ENCODE peak calls at places on chromosome 4, in seven cellular contexts. Z, P, N, T, X, K and R are unnamed samples.

GRCh38 chr4:185143596-185143969 is 517 bp downstream of the SLC25A4 start:
- DNase-seq in Z (peak), P (peak), N (no peak), T (peak), X (no peak), K (peak), R (no peak)

GRCh38 chr4:7813674-7814073 is 126.0 kb downstream of the AFAP1 start:
- DNase-seq in Z (no peak), P (peak), N (no peak), T (peak), X (no peak), K (peak), R (no peak)

GRCh38 chr4:60865238-60865637 is 334.9 kb upstream of the ADGRL3 start:
- DNase-seq in Z (no peak), P (no peak), N (no peak), T (no peak), X (peak), K (no peak), R (peak)

GRCh38 chr4:74583066-74583700 is 138.2 kb downstream of the AREG start:
- DNase-seq in Z (no peak), P (peak), N (no peak), T (peak), X (no peak), K (no peak), R (no peak)

GRCh38 chr4:25449270-25449669 is 72.2 kb downstream of the ANAPC4 start:
- DNase-seq in Z (no peak), P (no peak), N (no peak), T (no peak), X (no peak), K (no peak), R (no peak)

GRCh38 chr4:101033986-101034385 is 313.3 kb downstream of the PPP3CA start:
- DNase-seq in Z (no peak), P (no peak), N (no peak), T (no peak), X (no peak), K (no peak), R (peak)

GRCh38 chr4:156971623-156972369 is at the start of gene PDGFC:
- DNase-seq in Z (no peak), P (peak), N (no peak), T (peak), X (peak), K (peak), R (peak)

GRCh38 chr4:4673070-4673469 is 131.2 kb upstream of the STX18 start:
- DNase-seq in Z (peak), P (no peak), N (no peak), T (peak), X (peak), K (no peak), R (peak)

GRCh38 chr4:98967916-98968315 is 27.6 kb upstream of the METAP1 start:
- DNase-seq in Z (no peak), P (no peak), N (no peak), T (no peak), X (peak), K (no peak), R (no peak)

GRCh38 chr4:98970386-98970785 is 25.1 kb upstream of the METAP1 start:
- DNase-seq in Z (no peak), P (peak), N (no peak), T (no peak), X (no peak), K (no peak), R (peak)

GRCh38 chr4:98969813-98970212 is 25.7 kb upstream of the METAP1 start:
- DNase-seq in Z (no peak), P (no peak), N (no peak), T (no peak), X (no peak), K (no peak), R (no peak)
- H3K4me2 ChIP-seq in Z (no peak), P (no peak), N (no peak), T (no peak), X (no peak), K (no peak), R (no peak)

GRCh38 chr4:114466299-114466698 is 132.3 kb upstream of the UGT8 start:
- DNase-seq in Z (no peak), P (no peak), N (no peak), T (no peak), X (no peak), K (no peak), R (no peak)

GRCh38 chr4:114464873-114465272 is 133.7 kb upstream of the UGT8 start:
- DNase-seq in Z (no peak), P (peak), N (no peak), T (no peak), X (no peak), K (no peak), R (no peak)
- H3K4me3 ChIP-seq in Z (no peak), P (no peak), N (no peak), T (no peak), X (no peak), K (no peak), R (no peak)

GRCh38 chr4:82705881-82706280 is 92.7 kb downstream of the SCD5 start:
- DNase-seq in Z (no peak), P (no peak), N (no peak), T (no peak), X (no peak), K (no peak), R (no peak)
- H3K4me2 ChIP-seq in Z (no peak), P (no peak), N (no peak), T (no peak), X (no peak), K (no peak), R (no peak)

GRCh38 chr4:77800483-77801259 is 18.5 kb downstream of the CNOT6L start:
- DNase-seq in Z (no peak), P (peak), N (no peak), T (no peak), X (no peak), K (no peak), R (no peak)
- H3K4me3 ChIP-seq in Z (peak), P (no peak), N (no peak), T (no peak), X (no peak), K (no peak), R (peak)

GRCh38 chr4:159271857-159272256 is 169.0 kb downstream of the RAPGEF2 start:
- DNase-seq in Z (no peak), P (no peak), N (no peak), T (no peak), X (no peak), K (no peak), R (no peak)
- H3K4me2 ChIP-seq in Z (no peak), P (peak), N (no peak), T (no peak), X (no peak), K (no peak), R (no peak)

DNA sequence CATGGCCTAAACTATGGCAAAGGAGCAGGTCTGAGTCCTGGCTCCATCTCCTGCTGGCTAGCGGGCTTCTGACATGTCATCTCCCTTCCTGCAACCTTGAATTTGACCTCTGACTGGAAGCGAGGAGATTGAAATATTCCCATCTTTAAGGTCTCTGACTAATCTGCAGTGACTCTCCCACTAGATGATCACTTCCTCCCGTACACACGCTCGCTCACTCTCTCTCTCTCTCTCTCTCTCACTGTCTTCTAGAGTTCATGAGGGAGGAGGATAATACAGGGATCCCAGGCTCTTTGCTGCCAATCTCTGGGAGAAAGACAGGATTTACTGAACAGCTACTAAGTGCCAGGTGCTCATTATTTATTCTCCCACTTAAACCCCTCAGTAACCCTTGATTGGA is 193.7 kb upstream of the C1QTNF7 start:
- DNase-seq in Z (no peak), P (peak), N (no peak), T (no peak), X (no peak), K (no peak), R (no peak)
- H3K4me3 ChIP-seq in Z (no peak), P (no peak), N (no peak), T (no peak), X (no peak), K (no peak), R (no peak)

DNA sequence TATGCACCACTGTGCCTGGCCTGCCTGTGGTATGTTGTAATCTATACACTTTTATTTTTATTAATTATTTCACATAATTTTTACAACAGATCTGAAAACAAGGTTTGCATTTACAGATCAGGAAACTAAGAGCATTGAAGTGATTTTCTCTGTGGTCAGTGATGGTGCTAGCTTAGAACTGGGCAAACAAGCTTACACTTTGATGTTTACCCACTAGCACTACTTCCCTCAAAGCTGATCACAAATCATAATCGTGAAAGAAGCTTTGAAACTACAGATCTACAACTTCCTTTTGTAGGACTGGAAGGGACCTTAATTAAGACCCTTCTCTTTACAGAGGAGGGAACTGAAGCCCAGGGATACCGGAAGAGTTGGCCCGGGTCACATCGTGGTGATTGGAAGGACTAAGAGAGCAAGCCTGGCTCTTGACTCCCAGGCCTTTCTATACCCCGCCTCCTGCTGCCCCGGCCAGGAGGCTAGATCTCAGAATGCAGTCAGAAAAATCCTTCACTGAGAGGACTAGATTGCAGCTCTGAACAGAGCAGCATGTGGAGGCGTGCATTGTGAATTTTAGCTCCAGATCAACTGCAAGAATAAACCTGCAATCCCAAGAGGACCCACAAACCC is 93.7 kb upstream of the ZNF827 start:
- DNase-seq in Z (peak), P (no peak), N (peak), T (no peak), X (no peak), K (no peak), R (peak)
- H3K4me2 ChIP-seq in Z (peak), P (no peak), N (peak), T (no peak), X (no peak), K (peak), R (no peak)